ENCODE peak calls at places on chromosome 19, in ten cellular contexts. One of them, this sample, is unnamed.
A peak's percentile ranks its signal among the peaks of the same experiment; 100 is the strongest.

GRCh38 chr19:1668048-1668338 is 15.6 kb upstream of the TCF3 start:
- DNase-seq in gastrocnemius medialis: no peak
- DNase-seq in transverse colon: no peak
- DNase-seq in tibial nerve: no peak
- DNase-seq in heart left ventricle: no peak
- DNase-seq in A549: no peak
- DNase-seq in vagina: no peak
- DNase-seq in body of pancreas: no peak
- DNase-seq in breast epithelium: no peak
- DNase-seq in H1: no peak
- DNase-seq in this sample: no peak

GRCh38 chr19:5046339-5047039 is 77.6 kb downstream of the KDM4B start:
- DNase-seq in gastrocnemius medialis: peak; percentile 68
- DNase-seq in transverse colon: peak; percentile 74
- DNase-seq in tibial nerve: no peak
- DNase-seq in heart left ventricle: no peak
- DNase-seq in A549: peak; percentile 84
- DNase-seq in vagina: no peak
- DNase-seq in body of pancreas: peak; percentile 80
- DNase-seq in breast epithelium: peak; percentile 48
- DNase-seq in H1: no peak
- DNase-seq in this sample: no peak

GRCh38 chr19:2289714-2290435 is 7.9 kb upstream of the PEAK3 start:
- DNase-seq in gastrocnemius medialis: no peak
- DNase-seq in transverse colon: peak; percentile 53
- DNase-seq in tibial nerve: no peak
- DNase-seq in heart left ventricle: no peak
- DNase-seq in A549: no peak
- DNase-seq in vagina: no peak
- DNase-seq in body of pancreas: no peak
- DNase-seq in breast epithelium: no peak
- DNase-seq in H1: no peak
- DNase-seq in this sample: no peak

GRCh38 chr19:46722004-46722380 is 5.1 kb upstream of the PRKD2 start:
- DNase-seq in gastrocnemius medialis: no peak
- DNase-seq in transverse colon: no peak
- DNase-seq in tibial nerve: no peak
- DNase-seq in heart left ventricle: no peak
- DNase-seq in A549: no peak
- DNase-seq in vagina: no peak
- DNase-seq in body of pancreas: no peak
- DNase-seq in breast epithelium: no peak
- DNase-seq in H1: no peak
- DNase-seq in this sample: no peak

GRCh38 chr19:53055117-53055516 is 10.6 kb downstream of the ERVV-2 start:
- DNase-seq in gastrocnemius medialis: no peak
- DNase-seq in transverse colon: no peak
- DNase-seq in tibial nerve: no peak
- DNase-seq in heart left ventricle: no peak
- DNase-seq in A549: no peak
- DNase-seq in vagina: no peak
- DNase-seq in body of pancreas: no peak
- DNase-seq in breast epithelium: no peak
- DNase-seq in H1: no peak
- DNase-seq in this sample: no peak

GRCh38 chr19:51185069-51185867 is 39.6 kb upstream of the CD33 start:
- DNase-seq in gastrocnemius medialis: no peak
- DNase-seq in transverse colon: no peak
- DNase-seq in tibial nerve: no peak
- DNase-seq in heart left ventricle: no peak
- DNase-seq in A549: no peak
- DNase-seq in vagina: peak; percentile 40
- DNase-seq in body of pancreas: no peak
- DNase-seq in breast epithelium: no peak
- DNase-seq in H1: no peak
- DNase-seq in this sample: no peak

GRCh38 chr19:35715981-35716734 is 1.6 kb upstream of the KMT2B start:
- DNase-seq in gastrocnemius medialis: no peak
- DNase-seq in transverse colon: no peak
- DNase-seq in tibial nerve: no peak
- DNase-seq in heart left ventricle: peak; percentile 88
- DNase-seq in A549: peak; percentile 30
- DNase-seq in vagina: no peak
- DNase-seq in body of pancreas: peak; percentile 70
- DNase-seq in breast epithelium: no peak
- DNase-seq in H1: peak; percentile 87
- DNase-seq in this sample: peak; percentile 80

GRCh38 chr19:51712461-51713081 is 11.2 kb downstream of the HAS1 start:
- DNase-seq in gastrocnemius medialis: no peak
- DNase-seq in transverse colon: no peak
- DNase-seq in tibial nerve: no peak
- DNase-seq in heart left ventricle: no peak
- DNase-seq in A549: peak; percentile 83
- DNase-seq in vagina: no peak
- DNase-seq in body of pancreas: no peak
- DNase-seq in breast epithelium: no peak
- DNase-seq in H1: peak; percentile 51
- DNase-seq in this sample: peak; percentile 8

GRCh38 chr19:12668937-12669271 is 2.3 kb downstream of the WDR83 start:
- DNase-seq in gastrocnemius medialis: peak; percentile 52
- DNase-seq in transverse colon: peak; percentile 62
- DNase-seq in tibial nerve: peak; percentile 35
- DNase-seq in heart left ventricle: peak; percentile 71
- DNase-seq in A549: peak; percentile 50
- DNase-seq in vagina: no peak
- DNase-seq in body of pancreas: peak; percentile 50
- DNase-seq in breast epithelium: peak; percentile 66
- DNase-seq in H1: peak; percentile 70
- DNase-seq in this sample: peak; percentile 68

GRCh38 chr19:12670159-12670928 is 3.7 kb downstream of the WDR83 start:
- DNase-seq in gastrocnemius medialis: no peak
- DNase-seq in transverse colon: no peak
- DNase-seq in tibial nerve: no peak
- DNase-seq in heart left ventricle: no peak
- DNase-seq in A549: no peak
- DNase-seq in vagina: no peak
- DNase-seq in body of pancreas: no peak
- DNase-seq in breast epithelium: no peak
- DNase-seq in H1: no peak
- DNase-seq in this sample: no peak

GRCh38 chr19:12668346-12668745 is 1.7 kb downstream of the WDR83 start:
- DNase-seq in gastrocnemius medialis: no peak
- DNase-seq in transverse colon: no peak
- DNase-seq in tibial nerve: no peak
- DNase-seq in heart left ventricle: no peak
- DNase-seq in A549: no peak
- DNase-seq in vagina: no peak
- DNase-seq in body of pancreas: no peak
- DNase-seq in breast epithelium: no peak
- DNase-seq in H1: no peak
- DNase-seq in this sample: no peak

GRCh38 chr19:12667903-12668302 is 1.3 kb downstream of the WDR83 start:
- DNase-seq in gastrocnemius medialis: no peak
- DNase-seq in transverse colon: no peak
- DNase-seq in tibial nerve: no peak
- DNase-seq in heart left ventricle: no peak
- DNase-seq in A549: no peak
- DNase-seq in vagina: no peak
- DNase-seq in body of pancreas: no peak
- DNase-seq in breast epithelium: no peak
- DNase-seq in H1: no peak
- DNase-seq in this sample: no peak

DNA sequence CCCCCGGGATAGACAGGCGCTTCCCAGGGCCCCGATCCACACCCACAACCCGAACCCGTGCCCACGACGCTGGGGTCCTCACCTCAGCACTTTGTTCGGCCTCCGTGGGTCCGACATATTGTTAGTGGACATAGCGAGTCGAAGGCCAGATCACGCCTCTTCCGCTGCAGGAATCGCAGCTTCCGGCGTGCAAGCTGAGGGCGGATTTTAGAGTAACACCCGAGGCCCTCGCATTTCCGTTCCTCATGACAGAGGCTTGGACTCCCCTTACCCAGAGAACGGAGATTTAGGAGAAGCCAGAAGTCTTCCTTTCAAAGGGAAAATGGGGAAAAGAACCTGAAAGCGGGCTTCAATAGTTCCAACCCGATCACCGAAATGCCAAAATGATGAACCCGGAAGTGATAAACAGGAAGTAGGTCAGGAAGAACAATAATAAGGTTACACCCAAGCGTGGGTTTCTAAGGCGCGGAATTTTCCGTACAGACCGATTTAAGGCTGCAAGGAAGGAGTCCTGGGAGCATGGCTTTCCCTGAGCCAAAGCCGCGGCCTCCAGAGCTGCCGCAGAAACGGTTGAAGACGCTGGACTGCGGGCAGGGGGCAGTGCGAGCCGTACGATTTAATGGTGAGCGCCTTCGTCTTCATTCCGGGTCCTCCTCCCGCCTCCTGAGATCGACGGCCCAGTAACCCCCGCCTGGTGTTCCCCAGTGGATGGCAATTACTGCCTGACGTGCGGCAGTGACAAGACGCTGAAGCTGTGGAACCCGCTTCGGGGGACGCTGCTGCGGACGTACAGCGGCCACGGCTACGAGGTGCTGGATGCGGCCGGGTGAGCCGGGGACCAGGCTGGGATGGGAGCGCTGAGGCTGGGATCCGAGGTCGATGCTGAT is 2.9 kb downstream of the WDR83 start:
- DNase-seq in gastrocnemius medialis: peak; percentile 70
- DNase-seq in transverse colon: peak; percentile 81
- DNase-seq in tibial nerve: peak; percentile 48
- DNase-seq in heart left ventricle: peak; percentile 88
- DNase-seq in A549: peak; percentile 89
- DNase-seq in vagina: no peak
- DNase-seq in body of pancreas: peak; percentile 81
- DNase-seq in breast epithelium: peak; percentile 73
- DNase-seq in H1: peak; percentile 81
- DNase-seq in this sample: peak; percentile 84
- TF ChIP-seq POLR2A in gastrocnemius medialis: peak; percentile 47
- TF ChIP-seq POLR2A in transverse colon: peak; percentile 47
- TF ChIP-seq POLR2A in tibial nerve: no peak
- TF ChIP-seq POLR2A in heart left ventricle: peak; percentile 9
- TF ChIP-seq POLR2A in A549: peak; percentile 55
- TF ChIP-seq POLR2A in vagina: no peak
- TF ChIP-seq POLR2A in body of pancreas: no peak
- TF ChIP-seq POLR2A in breast epithelium: peak; percentile 37
- TF ChIP-seq POLR2A in H1: no peak
- TF ChIP-seq POLR2A in this sample: peak; percentile 5

DNA sequence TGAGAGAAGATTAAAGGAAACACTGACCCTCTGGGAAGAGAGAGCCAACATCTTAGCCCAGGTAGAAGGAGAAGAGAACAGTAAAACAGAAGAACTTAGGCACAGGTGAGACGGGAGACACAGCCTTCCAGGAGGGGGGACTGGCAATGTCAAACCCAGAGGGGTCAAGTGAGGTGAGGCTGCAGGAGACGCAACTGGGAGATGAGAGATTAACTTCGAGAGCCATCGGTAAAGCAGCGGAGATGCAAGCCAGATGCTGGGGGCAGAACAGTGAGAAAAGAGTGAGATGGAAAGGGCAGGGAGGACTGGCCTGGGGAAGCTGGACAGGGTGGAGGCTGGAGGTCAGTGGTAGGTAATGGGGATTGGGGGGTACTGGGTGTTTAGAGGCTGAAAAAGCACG is 5.2 kb downstream of the INSR start:
- DNase-seq in gastrocnemius medialis: no peak
- DNase-seq in transverse colon: no peak
- DNase-seq in tibial nerve: no peak
- DNase-seq in heart left ventricle: no peak
- DNase-seq in A549: no peak
- DNase-seq in vagina: no peak
- DNase-seq in body of pancreas: no peak
- DNase-seq in breast epithelium: no peak
- DNase-seq in H1: no peak
- DNase-seq in this sample: no peak
- H3K4me1 ChIP-seq in gastrocnemius medialis: peaks cover 8% of the 10 kb centered on the region
- H3K4me1 ChIP-seq in transverse colon: peaks cover 22% of the 10 kb centered on the region
- H3K4me1 ChIP-seq in tibial nerve: peaks cover 31% of the 10 kb centered on the region
- H3K4me1 ChIP-seq in heart left ventricle: peaks cover 15% of the 10 kb centered on the region
- H3K4me1 ChIP-seq in A549: peaks cover 3% of the 10 kb centered on the region
- H3K4me1 ChIP-seq in vagina: peaks cover 28% of the 10 kb centered on the region
- H3K4me1 ChIP-seq in body of pancreas: peaks cover 54% of the 10 kb centered on the region
- H3K4me1 ChIP-seq in breast epithelium: no peaks in the 10 kb centered on the region
- H3K4me1 ChIP-seq in H1: peaks cover 3% of the 10 kb centered on the region
- H3K4me1 ChIP-seq in this sample: peaks cover 16% of the 10 kb centered on the region

DNA sequence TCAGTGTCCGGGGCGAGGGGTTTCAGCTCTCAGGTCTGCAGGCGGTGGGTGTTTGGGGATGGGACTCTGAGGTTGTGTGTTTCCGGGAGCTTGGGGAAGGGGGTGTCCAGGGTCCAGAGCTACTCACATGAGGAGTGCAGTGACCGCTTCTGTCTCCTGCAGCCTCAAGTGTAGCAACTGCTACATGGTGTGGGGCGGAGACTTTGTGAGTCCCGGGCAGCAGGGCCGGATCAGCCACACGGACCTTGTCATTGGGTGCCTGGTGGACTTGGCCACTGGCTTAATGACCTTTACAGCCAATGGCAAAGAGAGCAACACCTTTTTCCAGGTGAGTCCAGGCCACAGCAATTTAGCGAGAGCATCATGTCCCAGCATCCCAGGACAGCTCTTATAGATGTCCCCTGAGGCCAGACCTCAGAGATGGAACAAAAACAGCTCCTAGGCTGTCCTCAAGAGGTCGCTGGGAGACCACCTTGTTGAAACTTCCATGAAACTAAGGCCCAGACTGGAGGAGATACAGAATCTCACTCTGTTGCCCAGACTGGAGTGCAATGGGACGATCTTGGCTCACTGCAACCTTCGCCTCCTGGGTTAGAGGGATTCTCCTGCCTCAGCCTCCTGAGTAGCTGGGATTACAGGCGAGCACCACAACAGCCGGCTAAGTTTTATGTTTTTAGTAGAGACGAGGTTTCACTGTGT is 44.9 kb downstream of the RYR1 start:
- DNase-seq in gastrocnemius medialis: no peak
- DNase-seq in transverse colon: no peak
- DNase-seq in tibial nerve: no peak
- DNase-seq in heart left ventricle: no peak
- DNase-seq in A549: peak; percentile 79
- DNase-seq in vagina: no peak
- DNase-seq in body of pancreas: no peak
- DNase-seq in breast epithelium: no peak
- DNase-seq in H1: no peak
- DNase-seq in this sample: no peak
- TF ChIP-seq CTCF in gastrocnemius medialis: no peak
- TF ChIP-seq CTCF in transverse colon: no peak
- TF ChIP-seq CTCF in tibial nerve: no peak
- TF ChIP-seq CTCF in heart left ventricle: no peak
- TF ChIP-seq CTCF in A549: peak; percentile 65
- TF ChIP-seq CTCF in vagina: no peak
- TF ChIP-seq CTCF in body of pancreas: no peak
- TF ChIP-seq CTCF in breast epithelium: no peak
- TF ChIP-seq CTCF in H1: peak; percentile 38
- TF ChIP-seq CTCF in this sample: no peak

GRCh38 chr19:11098861-11099260 is 9.6 kb downstream of the LDLR start:
- DNase-seq in gastrocnemius medialis: no peak
- DNase-seq in transverse colon: no peak
- DNase-seq in tibial nerve: no peak
- DNase-seq in heart left ventricle: no peak
- DNase-seq in A549: no peak
- DNase-seq in vagina: no peak
- DNase-seq in body of pancreas: no peak
- DNase-seq in breast epithelium: no peak
- DNase-seq in H1: no peak
- DNase-seq in this sample: no peak

GRCh38 chr19:11096210-11096841 is 7.1 kb downstream of the LDLR start:
- DNase-seq in gastrocnemius medialis: peak; percentile 27
- DNase-seq in transverse colon: peak; percentile 33
- DNase-seq in tibial nerve: no peak
- DNase-seq in heart left ventricle: peak; percentile 77
- DNase-seq in A549: no peak
- DNase-seq in vagina: no peak
- DNase-seq in body of pancreas: no peak
- DNase-seq in breast epithelium: no peak
- DNase-seq in H1: no peak
- DNase-seq in this sample: no peak

GRCh38 chr19:11101057-11101456 is 11.8 kb downstream of the LDLR start:
- DNase-seq in gastrocnemius medialis: no peak
- DNase-seq in transverse colon: no peak
- DNase-seq in tibial nerve: no peak
- DNase-seq in heart left ventricle: no peak
- DNase-seq in A549: no peak
- DNase-seq in vagina: no peak
- DNase-seq in body of pancreas: no peak
- DNase-seq in breast epithelium: no peak
- DNase-seq in H1: no peak
- DNase-seq in this sample: no peak

GRCh38 chr19:11100064-11100463 is 10.8 kb downstream of the LDLR start:
- DNase-seq in gastrocnemius medialis: no peak
- DNase-seq in transverse colon: no peak
- DNase-seq in tibial nerve: no peak
- DNase-seq in heart left ventricle: no peak
- DNase-seq in A549: no peak
- DNase-seq in vagina: no peak
- DNase-seq in body of pancreas: no peak
- DNase-seq in breast epithelium: no peak
- DNase-seq in H1: no peak
- DNase-seq in this sample: no peak

DNA sequence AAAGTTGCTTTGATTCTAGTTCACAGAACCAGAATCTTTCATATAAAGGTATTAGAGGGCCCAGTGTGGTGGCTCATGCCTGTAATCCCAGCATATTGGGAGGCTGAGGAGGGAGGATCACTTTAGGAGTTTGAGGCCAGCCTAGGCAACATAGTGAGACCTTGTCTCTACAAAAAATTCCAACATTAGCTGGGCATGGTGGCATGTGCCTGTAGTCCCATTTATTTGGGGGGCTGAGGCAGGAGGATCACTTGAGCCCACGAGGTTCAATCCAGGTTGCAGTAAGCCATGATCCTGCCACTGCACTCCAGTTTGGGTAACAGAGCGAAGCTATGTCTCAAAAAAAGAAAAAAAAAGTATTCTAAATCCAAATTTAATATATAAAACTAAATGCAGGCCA is 9.1 kb downstream of the LDLR start:
- DNase-seq in gastrocnemius medialis: no peak
- DNase-seq in transverse colon: no peak
- DNase-seq in tibial nerve: no peak
- DNase-seq in heart left ventricle: no peak
- DNase-seq in A549: no peak
- DNase-seq in vagina: no peak
- DNase-seq in body of pancreas: no peak
- DNase-seq in breast epithelium: no peak
- DNase-seq in H1: no peak
- DNase-seq in this sample: no peak
- TF ChIP-seq POLR2A in gastrocnemius medialis: no peak
- TF ChIP-seq POLR2A in transverse colon: no peak
- TF ChIP-seq POLR2A in tibial nerve: no peak
- TF ChIP-seq POLR2A in heart left ventricle: no peak
- TF ChIP-seq POLR2A in A549: no peak
- TF ChIP-seq POLR2A in vagina: no peak
- TF ChIP-seq POLR2A in body of pancreas: no peak
- TF ChIP-seq POLR2A in breast epithelium: no peak
- TF ChIP-seq POLR2A in H1: no peak
- TF ChIP-seq POLR2A in this sample: no peak